ENCODE peak calls at places on chromosomes 13 and 19, in ten cellular contexts. X is CD8-positive, alpha-beta memory T cell; U is suprapubic skin; C is EH; V is NCI-H2081 treated with DMSO at 0.1 percent for 48 hours; P is H7; T is lower leg skin; O is left ventricle myocardium inferior; G is ELF-1; I is fibroblast of the aortic adventitia. K is an unnamed sample.
A peak's percentile ranks its signal among the peaks of the same experiment; 100 is the strongest.

GRCh38 chr19:17079710-17080440 is 4.3 kb downstream of the MYO9B start:
- DNase-seq in O (peak; percentile 61), G (peak; percentile 69), T (peak; percentile 89), V (no peak), X (peak; percentile 51), U (peak; percentile 87), C (peak; percentile 100), P (peak; percentile 72), I (peak; percentile 99), K (peak; percentile 84)

GRCh38 chr19:49338023-49338677 is 2.9 kb downstream of the CD37 start:
- DNase-seq in T (peak; percentile 85), G (peak; percentile 42), I (no peak), O (no peak), U (no peak), X (no peak), P (peak; percentile 89), C (no peak), V (no peak), K (no peak)

GRCh38 chr13:110405597-110406450 is 98.7 kb downstream of the COL4A2 start:
- DNase-seq in O (no peak), V (no peak), T (no peak), I (peak; percentile 8), U (no peak), C (peak; percentile 95), P (no peak), X (no peak), G (peak; percentile 56), K (no peak)

GRCh38 chr19:15266683-15267082 is 34.4 kb upstream of the EPHX3 start:
- DNase-seq in V (no peak), T (no peak), O (no peak), P (no peak), C (no peak), U (no peak), X (no peak), I (no peak), G (no peak), K (no peak)

GRCh38 chr13:103694033-103694432 is 627.8 kb upstream of the SLC10A2 start:
- DNase-seq in C (no peak), X (no peak), I (no peak), U (no peak), V (no peak), P (peak; percentile 45), T (no peak), G (no peak), O (no peak), K (no peak)

GRCh38 chr13:78875792-78876580 is 217.0 kb upstream of the OBI1 start:
- DNase-seq in P (peak; percentile 61), G (peak; percentile 42), U (no peak), O (no peak), I (no peak), C (no peak), T (no peak), X (no peak), V (no peak), K (no peak)

GRCh38 chr13:80400834-80401450 is 60.0 kb upstream of the SPRY2 start:
- DNase-seq in O (no peak), C (no peak), X (no peak), I (no peak), G (no peak), V (no peak), P (no peak), T (no peak), U (no peak), K (no peak)

GRCh38 chr19:44587863-44588752 is 25.3 kb upstream of the IGSF23 start:
- DNase-seq in I (peak; percentile 96), V (no peak), G (no peak), U (no peak), C (peak; percentile 98), P (no peak), O (no peak), X (no peak), T (no peak), K (peak; percentile 56)

GRCh38 chr19:40523322-40524047 is 53.2 kb upstream of the SHKBP1 start:
- DNase-seq in X (no peak), P (peak; percentile 91), G (peak; percentile 88), U (no peak), V (no peak), I (peak; percentile 47), O (peak; percentile 36), C (peak; percentile 56), T (no peak), K (no peak)

GRCh38 chr19:50513746-50514345 is at the start of gene ASPDH:
- DNase-seq in G (no peak), V (no peak), U (no peak), T (no peak), I (no peak), C (no peak), P (peak; percentile 77), O (no peak), X (no peak), K (no peak)

GRCh38 chr13:27922974-27923612 is 3.3 kb downstream of the PDX1 start:
- DNase-seq in I (no peak), G (no peak), C (no peak), X (no peak), T (peak; percentile 76), V (no peak), P (no peak), U (no peak), O (no peak), K (no peak)

GRCh38 chr19:10936661-10937084 is 8.1 kb downstream of the TIMM29 start:
- DNase-seq in O (no peak), I (peak; percentile 89), P (peak; percentile 86), C (peak; percentile 81), U (no peak), X (no peak), T (no peak), V (peak; percentile 32), G (peak; percentile 84), K (peak; percentile 73)

GRCh38 chr13:45365558-45365885 is 24.5 kb upstream of the TPT1 start:
- DNase-seq in X (no peak), G (no peak), P (no peak), O (no peak), U (no peak), V (no peak), T (no peak), C (no peak), I (no peak), K (no peak)

GRCh38 chr19:10419646-10420443 is 493 bp upstream of the PDE4A start:
- DNase-seq in X (no peak), P (peak; percentile 98), V (peak; percentile 43), U (no peak), I (peak; percentile 45), T (peak; percentile 86), O (no peak), G (peak; percentile 95), C (peak; percentile 64), K (peak; percentile 88)

GRCh38 chr19:35534803-35535480 is 1.7 kb downstream of the GAPDHS start:
- DNase-seq in C (no peak), O (no peak), P (peak; percentile 65), X (no peak), U (no peak), T (no peak), G (no peak), V (no peak), I (no peak), K (no peak)

GRCh38 chr19:18153555-18154134 is 682 bp downstream of the PIK3R2 start:
- DNase-seq in T (no peak), C (peak; percentile 19), I (no peak), U (peak; percentile 82), G (no peak), V (no peak), P (peak; percentile 82), X (peak; percentile 18), O (no peak), K (no peak)

GRCh38 chr19:42121666-42122069 is 10.6 kb downstream of the POU2F2 start:
- DNase-seq in P (peak; percentile 76), X (peak; percentile 53), V (no peak), G (no peak), U (no peak), T (peak; percentile 88), O (peak; percentile 53), C (peak; percentile 96), I (peak; percentile 72), K (peak; percentile 80)

GRCh38 chr13:36395280-36395679 is 37.0 kb upstream of the CCNA1 start:
- DNase-seq in I (peak; percentile 89), U (no peak), X (no peak), O (no peak), P (peak; percentile 29), G (no peak), C (peak; percentile 65), V (no peak), T (no peak), K (peak; percentile 30)

GRCh38 chr13:58025821-58026220 is 394.3 kb downstream of the PCDH17 start:
- DNase-seq in U (no peak), C (no peak), P (no peak), O (no peak), I (no peak), G (no peak), V (no peak), T (no peak), X (no peak), K (no peak)

GRCh38 chr19:29724102-29724641 is 9.1 kb upstream of the C19orf12 start:
- DNase-seq in U (no peak), X (no peak), I (no peak), G (peak; percentile 49), O (no peak), C (peak; percentile 22), V (no peak), T (no peak), P (peak; percentile 81), K (no peak)

K was measured in HFF-Myc.